ENCODE peak calls at places on chromosomes 12 and 14, in seven cellular contexts. P is GM03348, N is T follicular helper cell, Q is C1 segment of cervical spinal cord, H is AG04450, U is H9, V is fibroblast of mammary gland. C is an unnamed sample.

GRCh38 chr14:95307402-95308041 is 12.2 kb downstream of the CLMN start:
- DNase-seq in V (no peak), U (no peak), P (no peak), N (no peak), Q (peak), H (no peak), C (peak)

GRCh38 chr12:75550401-75550851 is 39.0 kb upstream of the KRR1 start:
- DNase-seq in H (no peak), Q (no peak), P (no peak), V (no peak), U (no peak), N (no peak), C (no peak)

GRCh38 chr12:105843989-105844768 is 294.6 kb downstream of the NUAK1 start:
- DNase-seq in Q (no peak), N (no peak), U (no peak), P (peak), H (peak), V (peak), C (no peak)

GRCh38 chr14:99123208-99123870 is 148.7 kb downstream of the BCL11B start:
- DNase-seq in H (no peak), N (no peak), P (no peak), V (no peak), U (no peak), Q (no peak), C (no peak)

GRCh38 chr14:95516554-95517209 is at the start of gene SYNE3:
- DNase-seq in P (peak), U (no peak), H (no peak), Q (no peak), N (peak), V (no peak), C (peak)

GRCh38 chr12:101877816-101878811 is 734 bp downstream of the DRAM1 start:
- DNase-seq in P (peak), Q (no peak), U (peak), H (no peak), V (no peak), N (no peak), C (peak)

GRCh38 chr12:87116778-87117177 is 860.6 kb upstream of the MGAT4C start:
- DNase-seq in U (no peak), N (no peak), Q (no peak), V (no peak), P (no peak), H (no peak), C (no peak)

GRCh38 chr14:60758875-60759274 is 24.3 kb downstream of the MNAT1 start:
- DNase-seq in H (no peak), V (no peak), Q (no peak), U (no peak), P (no peak), N (no peak), C (no peak)

GRCh38 chr14:77986808-77987207 is 183.4 kb upstream of the NRXN3 start:
- DNase-seq in H (no peak), V (no peak), P (no peak), N (no peak), U (no peak), Q (no peak), C (no peak)

C was measured in Right ventricle myocardium inferior.